ENCODE peak calls at places on chromosomes 12 and 14, in six cellular contexts. R is DMS153, K is dermis blood vessel endothelial cell, N is fibroblast of the conjunctiva, Z is Calu3, H is caudate nucleus. Q is an unnamed sample.

GRCh38 chr14:25009891-25010290 is 40.1 kb downstream of the STXBP6 start:
- DNase-seq in K (no peak), N (no peak), H (no peak), Z (no peak), R (no peak), Q (peak)

GRCh38 chr14:25150934-25151790 is 101.2 kb upstream of the STXBP6 start:
- DNase-seq in Z (no peak), R (peak), N (peak), K (peak), H (no peak), Q (peak)

GRCh38 chr14:59224341-59224740 is 35.9 kb downstream of the DAAM1 start:
- DNase-seq in H (no peak), Z (no peak), N (no peak), K (no peak), R (no peak), Q (no peak)

GRCh38 chr12:132525833-132526455 is 36.0 kb downstream of the FBRSL1 start:
- DNase-seq in N (no peak), R (no peak), H (peak), Z (no peak), K (no peak), Q (no peak)

GRCh38 chr12:39538679-39539104 is 80.9 kb downstream of the ABCD2 start:
- DNase-seq in Z (no peak), N (no peak), R (no peak), H (no peak), K (no peak), Q (no peak)

GRCh38 chr14:21020977-21021545 is 3.8 kb downstream of the NDRG2 start:
- DNase-seq in H (no peak), N (no peak), Z (no peak), R (no peak), K (no peak), Q (no peak)

GRCh38 chr12:28966049-28966778 is 182.9 kb upstream of the FAR2 start:
- DNase-seq in R (no peak), K (peak), N (no peak), H (no peak), Z (no peak), Q (no peak)

GRCh38 chr14:66495214-66496098 is 9.3 kb downstream of the CCDC196 start:
- DNase-seq in R (peak), H (peak), K (peak), N (peak), Z (peak), Q (peak)

GRCh38 chr14:28831126-28831525 is 64.5 kb downstream of the FOXG1 start:
- DNase-seq in H (no peak), R (no peak), N (no peak), K (no peak), Z (no peak), Q (no peak)

Q was measured in SW480.